ENCODE peak calls at places on chromosomes 5 and 9, in seven cellular contexts. One of them, this sample, is unnamed.

GRCh38 chr5:132427285-132428146 is 58.0 kb downstream of the SLC22A5 start:
- DNase-seq in GM18507: no peak
- DNase-seq in EL: no peak
- DNase-seq in iris pigment epithelial cell: no peak
- DNase-seq in activated CD4-positive, alpha-beta T cell treated with anti-CD3 and anti-CD28 coated beads for 36 hours: peak; percentile 63
- DNase-seq in anterior cingulate cortex: no peak
- DNase-seq in hepatocyte: peak; percentile 76
- DNase-seq in this sample: peak; percentile 25

GRCh38 chr5:149452007-149452664 is 73.0 kb upstream of the IL17B start:
- DNase-seq in GM18507: no peak
- DNase-seq in EL: peak; percentile 71
- DNase-seq in iris pigment epithelial cell: peak; percentile 68
- DNase-seq in activated CD4-positive, alpha-beta T cell treated with anti-CD3 and anti-CD28 coated beads for 36 hours: no peak
- DNase-seq in anterior cingulate cortex: no peak
- DNase-seq in hepatocyte: peak; percentile 89
- DNase-seq in this sample: peak; percentile 79

GRCh38 chr9:133929599-133929998 is 62.5 kb downstream of the VAV2 start:
- DNase-seq in GM18507: no peak
- DNase-seq in EL: no peak
- DNase-seq in iris pigment epithelial cell: no peak
- DNase-seq in activated CD4-positive, alpha-beta T cell treated with anti-CD3 and anti-CD28 coated beads for 36 hours: no peak
- DNase-seq in anterior cingulate cortex: no peak
- DNase-seq in hepatocyte: no peak
- DNase-seq in this sample: no peak

GRCh38 chr9:95910770-95911340 is 35.4 kb downstream of the ERCC6L2 start:
- DNase-seq in GM18507: no peak
- DNase-seq in EL: no peak
- DNase-seq in iris pigment epithelial cell: no peak
- DNase-seq in activated CD4-positive, alpha-beta T cell treated with anti-CD3 and anti-CD28 coated beads for 36 hours: no peak
- DNase-seq in anterior cingulate cortex: no peak
- DNase-seq in hepatocyte: no peak
- DNase-seq in this sample: no peak

GRCh38 chr5:73694089-73694488 is 68.1 kb downstream of the ARHGEF28 start:
- DNase-seq in GM18507: peak; percentile 14
- DNase-seq in EL: no peak
- DNase-seq in iris pigment epithelial cell: no peak
- DNase-seq in activated CD4-positive, alpha-beta T cell treated with anti-CD3 and anti-CD28 coated beads for 36 hours: peak; percentile 27
- DNase-seq in anterior cingulate cortex: no peak
- DNase-seq in hepatocyte: no peak
- DNase-seq in this sample: no peak

GRCh38 chr9:123482295-123482970 is 126.4 kb downstream of the CRB2 start:
- DNase-seq in GM18507: no peak
- DNase-seq in EL: no peak
- DNase-seq in iris pigment epithelial cell: no peak
- DNase-seq in activated CD4-positive, alpha-beta T cell treated with anti-CD3 and anti-CD28 coated beads for 36 hours: no peak
- DNase-seq in anterior cingulate cortex: no peak
- DNase-seq in hepatocyte: no peak
- DNase-seq in this sample: no peak

GRCh38 chr5:154575869-154576806 is 98.1 kb upstream of the HAND1 start:
- DNase-seq in GM18507: peak; percentile 25
- DNase-seq in EL: no peak
- DNase-seq in iris pigment epithelial cell: no peak
- DNase-seq in activated CD4-positive, alpha-beta T cell treated with anti-CD3 and anti-CD28 coated beads for 36 hours: no peak
- DNase-seq in anterior cingulate cortex: no peak
- DNase-seq in hepatocyte: no peak
- DNase-seq in this sample: no peak

GRCh38 chr5:109374625-109375024 is 35.1 kb downstream of the PJA2 start:
- DNase-seq in GM18507: no peak
- DNase-seq in EL: no peak
- DNase-seq in iris pigment epithelial cell: peak; percentile 22
- DNase-seq in activated CD4-positive, alpha-beta T cell treated with anti-CD3 and anti-CD28 coated beads for 36 hours: no peak
- DNase-seq in anterior cingulate cortex: no peak
- DNase-seq in hepatocyte: no peak
- DNase-seq in this sample: no peak

GRCh38 chr9:95584176-95584575 is 67.4 kb upstream of the PTCH1 start:
- DNase-seq in GM18507: no peak
- DNase-seq in EL: no peak
- DNase-seq in iris pigment epithelial cell: no peak
- DNase-seq in activated CD4-positive, alpha-beta T cell treated with anti-CD3 and anti-CD28 coated beads for 36 hours: no peak
- DNase-seq in anterior cingulate cortex: no peak
- DNase-seq in hepatocyte: peak; percentile 20
- DNase-seq in this sample: no peak

GRCh38 chr9:107650321-107650720 is 160.8 kb upstream of the KLF4 start:
- DNase-seq in GM18507: no peak
- DNase-seq in EL: peak; percentile 85
- DNase-seq in iris pigment epithelial cell: peak; percentile 30
- DNase-seq in activated CD4-positive, alpha-beta T cell treated with anti-CD3 and anti-CD28 coated beads for 36 hours: no peak
- DNase-seq in anterior cingulate cortex: no peak
- DNase-seq in hepatocyte: no peak
- DNase-seq in this sample: peak; percentile 86

GRCh38 chr9:78707481-78707977 is 410.6 kb downstream of the PSAT1 start:
- DNase-seq in GM18507: no peak
- DNase-seq in EL: peak; percentile 87
- DNase-seq in iris pigment epithelial cell: peak; percentile 53
- DNase-seq in activated CD4-positive, alpha-beta T cell treated with anti-CD3 and anti-CD28 coated beads for 36 hours: no peak
- DNase-seq in anterior cingulate cortex: no peak
- DNase-seq in hepatocyte: no peak
- DNase-seq in this sample: peak; percentile 96

GRCh38 chr9:121944741-121945191 is 148.3 kb downstream of the TTLL11 start:
- DNase-seq in GM18507: no peak
- DNase-seq in EL: peak; percentile 89
- DNase-seq in iris pigment epithelial cell: peak; percentile 75
- DNase-seq in activated CD4-positive, alpha-beta T cell treated with anti-CD3 and anti-CD28 coated beads for 36 hours: no peak
- DNase-seq in anterior cingulate cortex: no peak
- DNase-seq in hepatocyte: no peak
- DNase-seq in this sample: peak; percentile 98

GRCh38 chr5:95887977-95888376 is 65.5 kb upstream of the GLRX start:
- DNase-seq in GM18507: no peak
- DNase-seq in EL: no peak
- DNase-seq in iris pigment epithelial cell: no peak
- DNase-seq in activated CD4-positive, alpha-beta T cell treated with anti-CD3 and anti-CD28 coated beads for 36 hours: no peak
- DNase-seq in anterior cingulate cortex: no peak
- DNase-seq in hepatocyte: peak; percentile 50
- DNase-seq in this sample: no peak

GRCh38 chr9:8880031-8880430 is 1080.5 kb upstream of the DMAC1 start:
- DNase-seq in GM18507: no peak
- DNase-seq in EL: no peak
- DNase-seq in iris pigment epithelial cell: no peak
- DNase-seq in activated CD4-positive, alpha-beta T cell treated with anti-CD3 and anti-CD28 coated beads for 36 hours: no peak
- DNase-seq in anterior cingulate cortex: no peak
- DNase-seq in hepatocyte: no peak
- DNase-seq in this sample: no peak

GRCh38 chr5:155004138-155004744 is 9.3 kb upstream of the KIF4B start:
- DNase-seq in GM18507: no peak
- DNase-seq in EL: peak; percentile 11
- DNase-seq in iris pigment epithelial cell: peak; percentile 29
- DNase-seq in activated CD4-positive, alpha-beta T cell treated with anti-CD3 and anti-CD28 coated beads for 36 hours: peak; percentile 60
- DNase-seq in anterior cingulate cortex: no peak
- DNase-seq in hepatocyte: peak; percentile 34
- DNase-seq in this sample: peak; percentile 16

GRCh38 chr9:130239363-130239695 is 26.2 kb upstream of the HMCN2 start:
- DNase-seq in GM18507: no peak
- DNase-seq in EL: no peak
- DNase-seq in iris pigment epithelial cell: no peak
- DNase-seq in activated CD4-positive, alpha-beta T cell treated with anti-CD3 and anti-CD28 coated beads for 36 hours: no peak
- DNase-seq in anterior cingulate cortex: no peak
- DNase-seq in hepatocyte: no peak
- DNase-seq in this sample: no peak

GRCh38 chr9:115106642-115107041 is 11.3 kb downstream of the TNC start:
- DNase-seq in GM18507: no peak
- DNase-seq in EL: peak; percentile 74
- DNase-seq in iris pigment epithelial cell: peak; percentile 8
- DNase-seq in activated CD4-positive, alpha-beta T cell treated with anti-CD3 and anti-CD28 coated beads for 36 hours: no peak
- DNase-seq in anterior cingulate cortex: no peak
- DNase-seq in hepatocyte: no peak
- DNase-seq in this sample: peak; percentile 64

GRCh38 chr9:119556129-119556875 is 187.1 kb upstream of the BRINP1 start:
- DNase-seq in GM18507: peak; percentile 36
- DNase-seq in EL: peak; percentile 54
- DNase-seq in iris pigment epithelial cell: peak; percentile 55
- DNase-seq in activated CD4-positive, alpha-beta T cell treated with anti-CD3 and anti-CD28 coated beads for 36 hours: peak; percentile 79
- DNase-seq in anterior cingulate cortex: peak; percentile 66
- DNase-seq in hepatocyte: peak; percentile 87
- DNase-seq in this sample: peak; percentile 64

GRCh38 chr5:106658150-106658549 is 1012.6 kb downstream of the EFNA5 start:
- DNase-seq in GM18507: no peak
- DNase-seq in EL: no peak
- DNase-seq in iris pigment epithelial cell: no peak
- DNase-seq in activated CD4-positive, alpha-beta T cell treated with anti-CD3 and anti-CD28 coated beads for 36 hours: no peak
- DNase-seq in anterior cingulate cortex: no peak
- DNase-seq in hepatocyte: no peak
- DNase-seq in this sample: no peak